ENCODE peak calls at places on chromosomes 16 and 17, in seven cellular contexts. D, A, S, C, N, U and O are unnamed samples.

GRCh38 chr17:48023408-48024148 is 14.0 kb downstream of the COPZ2 start:
- DNase-seq in C (no peak), U (peak), D (peak), N (peak), S (peak), A (no peak), O (peak)

GRCh38 chr17:43367588-43368242 is 31.1 kb upstream of the ARL4D start:
- DNase-seq in N (no peak), S (peak), C (peak), U (peak), A (peak), D (peak), O (peak)

GRCh38 chr16:2486645-2487516 is 12.0 kb downstream of the TBC1D24 start:
- DNase-seq in S (no peak), D (no peak), N (peak), A (no peak), U (no peak), C (no peak), O (no peak)

GRCh38 chr17:82298538-82299421 is 18.6 kb downstream of the CD7 start:
- DNase-seq in A (no peak), C (no peak), N (no peak), D (no peak), U (no peak), S (no peak), O (no peak)

GRCh38 chr17:40360091-40360490 is 4.4 kb downstream of the GJD3 start:
- DNase-seq in N (no peak), A (no peak), U (no peak), S (no peak), C (no peak), D (no peak), O (no peak)

GRCh38 chr16:85248269-85248668 is 136.0 kb upstream of the CIBAR2 start:
- DNase-seq in S (no peak), U (no peak), N (no peak), C (no peak), D (no peak), A (no peak), O (no peak)

GRCh38 chr17:63476857-63477470 is at the start of gene ACE:
- DNase-seq in C (no peak), N (peak), U (peak), D (peak), S (peak), A (no peak), O (no peak)

GRCh38 chr16:72043539-72043938 is 10.8 kb upstream of the HP start:
- DNase-seq in A (no peak), C (no peak), S (no peak), U (no peak), D (no peak), N (no peak), O (no peak)

GRCh38 chr17:16199093-16199492 is 16.2 kb downstream of the NCOR1 start:
- DNase-seq in U (no peak), N (no peak), A (no peak), D (peak), S (no peak), C (no peak), O (no peak)

GRCh38 chr17:81130385-81131288 is 34.7 kb upstream of the PVALEF start:
- DNase-seq in D (no peak), N (no peak), U (no peak), S (no peak), A (no peak), C (no peak), O (no peak)

GRCh38 chr17:67390646-67391480 is 13.8 kb downstream of the PITPNC1 start:
- DNase-seq in U (peak), A (peak), S (peak), C (peak), N (peak), D (no peak), O (peak)

GRCh38 chr17:74522381-74523090 is 8.7 kb downstream of the CD300LB start:
- DNase-seq in A (no peak), C (no peak), U (no peak), S (no peak), D (no peak), N (no peak), O (no peak)

GRCh38 chr17:74520790-74521480 is 10.3 kb downstream of the CD300LB start:
- DNase-seq in C (no peak), S (no peak), N (no peak), A (no peak), U (no peak), D (no peak), O (no peak)

GRCh38 chr17:74523308-74523707 is 8.0 kb downstream of the CD300LB start:
- DNase-seq in S (no peak), A (no peak), N (no peak), U (no peak), C (no peak), D (no peak), O (no peak)

GRCh38 chr17:74519951-74520553 is 11.2 kb downstream of the CD300LB start:
- DNase-seq in C (no peak), U (no peak), A (no peak), S (no peak), D (no peak), N (no peak), O (no peak)

GRCh38 chr17:74521701-74522201 is 9.5 kb downstream of the CD300LB start:
- DNase-seq in U (no peak), A (no peak), C (no peak), N (no peak), D (no peak), S (no peak), O (no peak)
- H3K27ac ChIP-seq in U (no peak), A (no peak), C (no peak), N (no peak), D (no peak), S (no peak), O (no peak)

DNA sequence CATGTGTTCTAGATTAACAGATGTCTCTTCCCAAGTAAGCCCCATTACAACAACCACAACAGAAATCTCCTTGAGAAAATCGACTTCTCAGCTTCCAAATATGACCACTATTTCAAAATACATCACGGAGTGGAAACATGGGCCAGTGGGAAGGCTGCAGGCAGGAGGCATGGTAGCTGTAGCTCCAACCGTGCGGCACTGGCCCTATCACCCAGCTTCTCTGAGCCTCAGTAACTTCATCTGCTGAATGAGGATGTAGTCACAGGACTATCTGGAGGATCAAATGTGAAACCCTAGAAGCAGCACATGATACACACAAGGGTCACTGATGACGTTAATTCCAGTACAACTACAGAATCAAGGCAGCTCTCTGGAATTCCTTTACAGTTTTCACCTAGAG is 112.2 kb downstream of the VPS53 start:
- DNase-seq in A (no peak), D (no peak), S (no peak), U (no peak), C (peak), N (no peak), O (no peak)
- H3K27ac ChIP-seq in A (peak), D (no peak), S (no peak), U (no peak), C (peak), N (peak), O (no peak)

GRCh38 chr17:59633658-59634359 is 14.1 kb downstream of the CLTC start:
- DNase-seq in C (no peak), N (no peak), U (no peak), D (no peak), S (peak), A (no peak), O (no peak)
- H3K27ac ChIP-seq in C (no peak), N (no peak), U (no peak), D (no peak), S (peak), A (no peak), O (no peak)

GRCh38 chr16:65002265-65002664 is 119.6 kb downstream of the CDH11 start:
- DNase-seq in N (no peak), C (peak), A (no peak), U (no peak), S (peak), D (no peak), O (no peak)
- H3K27ac ChIP-seq in N (no peak), C (peak), A (no peak), U (no peak), S (no peak), D (no peak), O (no peak)

GRCh38 chr16:14641877-14642276 is 9.1 kb downstream of the BFAR start:
- DNase-seq in U (peak), N (no peak), D (no peak), S (peak), A (no peak), C (no peak), O (no peak)
- H3K27ac ChIP-seq in U (no peak), N (no peak), D (no peak), S (peak), A (no peak), C (no peak), O (no peak)

DNA sequence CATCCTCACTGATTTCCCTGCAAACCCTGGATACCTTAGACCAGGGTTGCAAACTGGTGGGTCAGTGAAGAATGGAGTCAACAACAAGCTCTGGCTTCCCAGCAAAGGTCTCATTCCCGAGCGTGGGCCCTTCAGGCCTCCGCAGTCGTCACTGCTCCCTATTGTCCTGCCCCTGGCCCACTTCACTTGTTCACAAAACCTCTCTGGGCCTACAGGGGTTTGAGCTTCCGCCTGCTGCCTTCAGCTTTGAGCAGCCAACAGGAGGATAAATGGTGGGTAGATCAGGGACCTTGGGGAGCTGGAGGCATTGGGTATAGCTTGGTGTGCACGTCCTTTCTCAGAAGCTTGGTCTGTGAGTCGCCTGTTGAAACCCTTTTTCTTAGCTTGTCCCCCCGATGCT is 148.8 kb downstream of the KATNIP start:
- DNase-seq in A (no peak), D (no peak), C (no peak), S (no peak), U (no peak), N (no peak), O (no peak)
- H3K27ac ChIP-seq in A (no peak), D (no peak), C (no peak), S (no peak), U (no peak), N (no peak), O (no peak)

GRCh38 chr17:65053354-65053881 is 3.1 kb downstream of the GNA13 start:
- DNase-seq in U (no peak), S (no peak), N (no peak), A (no peak), C (no peak), D (no peak), O (no peak)

GRCh38 chr17:65057520-65058075 is 1.1 kb upstream of the GNA13 start:
- DNase-seq in S (no peak), A (no peak), U (peak), C (no peak), D (peak), N (no peak), O (peak)

GRCh38 chr17:65054602-65055001 is 1.9 kb downstream of the GNA13 start:
- DNase-seq in U (no peak), S (no peak), D (no peak), C (no peak), A (no peak), N (no peak), O (no peak)

GRCh38 chr17:65055708-65056638 is 567 bp downstream of the GNA13 start:
- DNase-seq in A (no peak), C (peak), U (peak), D (peak), S (peak), N (peak), O (peak)

GRCh38 chr17:65055280-65055707 is 1.2 kb downstream of the GNA13 start:
- DNase-seq in C (no peak), N (no peak), D (no peak), U (no peak), A (no peak), S (no peak), O (no peak)
- H3K27ac ChIP-seq in C (no peak), N (peak), D (no peak), U (peak), A (no peak), S (peak), O (peak)

DNA sequence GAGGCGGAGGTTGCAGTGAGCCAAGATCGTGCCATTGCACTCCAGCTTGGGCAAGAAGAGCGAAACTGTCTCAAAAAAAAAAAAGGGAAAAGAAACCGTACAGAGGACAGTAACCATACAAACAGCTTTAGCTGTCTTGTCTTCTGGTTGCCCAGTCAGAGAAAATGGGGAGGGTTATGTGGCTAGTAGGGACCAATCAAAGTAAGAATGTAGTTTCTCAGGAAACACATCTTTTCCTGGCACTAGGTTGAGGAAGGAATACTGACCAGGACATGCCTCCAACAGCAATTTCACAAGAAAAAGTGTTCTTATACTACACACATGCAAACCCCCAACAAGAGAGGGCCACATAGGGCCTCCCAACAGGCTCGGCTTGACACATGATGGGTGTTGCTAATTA is 2.1 kb downstream of the MIF4GD start:
- DNase-seq in C (no peak), A (no peak), N (no peak), S (no peak), U (no peak), D (no peak), O (no peak)
- H3K27ac ChIP-seq in C (no peak), A (no peak), N (no peak), S (no peak), U (no peak), D (no peak), O (no peak)

DNA sequence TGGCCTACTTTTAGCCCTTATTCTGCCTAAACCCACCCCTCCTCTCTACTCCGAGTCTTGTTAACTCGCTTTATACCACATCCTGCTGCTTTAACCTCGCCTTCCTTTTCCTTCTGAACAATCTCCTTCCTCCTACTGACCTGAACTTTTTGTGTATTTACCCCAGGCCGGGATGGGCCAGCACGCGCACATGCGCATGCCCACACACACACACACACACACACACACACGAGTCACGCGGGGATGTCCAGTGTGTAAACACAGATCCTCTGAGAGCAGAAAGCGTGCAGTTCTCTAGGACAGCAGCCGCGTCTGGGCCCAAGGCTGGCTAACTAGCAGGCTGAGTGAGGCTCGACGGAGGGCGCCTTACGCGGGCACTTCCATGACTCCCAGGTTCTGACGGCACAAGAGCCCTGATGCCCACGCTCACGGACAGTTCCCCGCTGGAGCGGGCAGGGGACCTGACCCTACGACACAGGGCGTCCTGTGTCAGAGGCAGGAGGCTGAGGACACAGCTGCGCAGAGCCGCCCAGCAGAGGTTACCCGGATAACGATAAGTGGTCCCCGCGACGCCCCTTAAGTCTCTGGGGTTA is 610 bp downstream of the PIK3R5 start:
- DNase-seq in U (no peak), N (peak), C (no peak), S (no peak), D (no peak), A (no peak), O (no peak)
- H3K27ac ChIP-seq in U (no peak), N (peak), C (no peak), S (no peak), D (no peak), A (no peak), O (no peak)